ENCODE peak calls at places on chromosomes 6 and 20, in four cellular contexts. M is CD4-positive, CD25-positive, alpha-beta regulatory T cell; H is Peyer's patch; U is AG04450. N is an unnamed sample.

GRCh38 chr6:40956871-40957270 is 82.2 kb downstream of the UNC5CL start:
- DNase-seq in M (no peak), H (no peak), U (no peak), N (no peak)

GRCh38 chr6:52964318-52964717 is 30.8 kb downstream of the GSTA4 start:
- DNase-seq in M (no peak), H (no peak), U (no peak), N (no peak)

GRCh38 chr6:10411131-10411914 is 3.6 kb downstream of the TFAP2A start:
- DNase-seq in M (no peak), H (no peak), U (no peak), N (no peak)

GRCh38 chr6:21220271-21220987 is 373.1 kb upstream of the SOX4 start:
- DNase-seq in M (no peak), H (no peak), U (no peak), N (no peak)

GRCh38 chr20:34942301-34942700 is 13.3 kb downstream of the GSS start:
- DNase-seq in M (no peak), H (no peak), U (no peak), N (no peak)

GRCh38 chr6:35790683-35791082 is 6.4 kb downstream of the CLPS start:
- DNase-seq in M (no peak), H (no peak), U (no peak), N (no peak)

GRCh38 chr6:131368077-131368911 is 204.7 kb upstream of the ARG1 start:
- DNase-seq in M (no peak), H (no peak), U (no peak), N (no peak)

GRCh38 chr20:6075428-6076219 is 21.8 kb upstream of the LRRN4 start:
- DNase-seq in M (no peak), H (no peak), U (no peak), N (no peak)

GRCh38 chr6:145547596-145548325 is 187.6 kb downstream of the EPM2A start:
- DNase-seq in M (no peak), H (no peak), U (no peak), N (no peak)

GRCh38 chr6:19472850-19473249 is 364.3 kb upstream of the ID4 start:
- DNase-seq in M (no peak), H (no peak), U (no peak), N (no peak)

GRCh38 chr6:109381007-109381746 is 1.1 kb downstream of the CD164 start:
- DNase-seq in M (no peak), H (no peak), U (no peak), N (no peak)

GRCh38 chr20:14637441-14637840 is 300.0 kb upstream of the FLRT3 start:
- DNase-seq in M (no peak), H (no peak), U (no peak), N (no peak)

GRCh38 chr6:107603029-107603428 is 113.1 kb downstream of the SOBP start:
- DNase-seq in M (no peak), H (no peak), U (no peak), N (no peak)

GRCh38 chr6:3109755-3110154 is 8.8 kb upstream of the BPHL start:
- DNase-seq in M (no peak), H (no peak), U (no peak), N (no peak)

GRCh38 chr20:44745560-44746366 is at the start of gene KCNK15:
- DNase-seq in M (no peak), H (no peak), U (no peak), N (no peak)

GRCh38 chr20:51542894-51543788 is 622 bp upstream of the NFATC2 start:
- DNase-seq in M (no peak), H (no peak), U (no peak), N (no peak)

GRCh38 chr20:5825136-5825719 is 75.0 kb downstream of the SHLD1 start:
- DNase-seq in M (no peak), H (no peak), U (no peak), N (no peak)

GRCh38 chr6:68726307-68726706 is 91.2 kb downstream of the ADGRB3 start:
- DNase-seq in M (no peak), H (no peak), U (no peak), N (no peak)

GRCh38 chr6:159077123-159077522 is 32.3 kb upstream of the TAGAP start:
- DNase-seq in M (no peak), H (no peak), U (no peak), N (no peak)

GRCh38 chr6:162358625-162359024 is 368.9 kb downstream of the PRKN start:
- DNase-seq in M (no peak), H (no peak), U (no peak), N (no peak)

GRCh38 chr20:2873747-2874041 is 413 bp downstream of the PTPRA start:
- DNase-seq in M (peak), H (no peak), U (no peak), N (no peak)

GRCh38 chr6:143232849-143233248 is 172.2 kb downstream of the AIG1 start:
- DNase-seq in M (no peak), H (no peak), U (no peak), N (no peak)

GRCh38 chr6:31490115-31490873 is 7.7 kb upstream of the MICB start:
- DNase-seq in M (no peak), H (no peak), U (no peak), N (no peak)

GRCh38 chr6:31497595-31498476 is at the start of gene MICB:
- DNase-seq in M (peak), H (peak), U (no peak), N (peak)

GRCh38 chr6:31493875-31494694 is 3.9 kb upstream of the MICB start:
- DNase-seq in M (peak), H (peak), U (no peak), N (no peak)

GRCh38 chr6:31498748-31499147 is 803 bp downstream of the MICB start:
- DNase-seq in M (no peak), H (no peak), U (no peak), N (no peak)

DNA sequence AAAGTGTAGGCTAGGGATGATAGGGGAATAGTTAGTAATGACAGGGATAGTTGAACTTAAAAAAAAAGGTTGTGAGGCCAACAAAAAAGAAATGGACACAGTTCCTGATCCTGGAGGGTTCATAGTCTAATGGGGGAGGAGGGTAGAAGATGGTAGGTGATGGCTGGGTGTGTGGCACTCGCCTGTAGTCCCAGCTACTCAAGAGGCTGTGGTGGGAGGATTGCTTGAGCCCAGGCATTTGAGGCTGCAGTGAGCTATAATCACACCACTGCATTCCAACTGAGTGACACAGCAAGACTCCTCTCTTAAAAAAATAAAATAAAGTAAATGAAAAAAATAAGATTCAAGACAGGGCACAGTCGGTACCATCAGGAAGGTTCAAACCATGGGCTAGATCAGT is 2.4 kb upstream of the MICB start:
- DNase-seq in M (no peak), H (no peak), U (no peak), N (no peak)
- H3K4me3 ChIP-seq in M (peak), H (peak), U (peak), N (peak)

DNA sequence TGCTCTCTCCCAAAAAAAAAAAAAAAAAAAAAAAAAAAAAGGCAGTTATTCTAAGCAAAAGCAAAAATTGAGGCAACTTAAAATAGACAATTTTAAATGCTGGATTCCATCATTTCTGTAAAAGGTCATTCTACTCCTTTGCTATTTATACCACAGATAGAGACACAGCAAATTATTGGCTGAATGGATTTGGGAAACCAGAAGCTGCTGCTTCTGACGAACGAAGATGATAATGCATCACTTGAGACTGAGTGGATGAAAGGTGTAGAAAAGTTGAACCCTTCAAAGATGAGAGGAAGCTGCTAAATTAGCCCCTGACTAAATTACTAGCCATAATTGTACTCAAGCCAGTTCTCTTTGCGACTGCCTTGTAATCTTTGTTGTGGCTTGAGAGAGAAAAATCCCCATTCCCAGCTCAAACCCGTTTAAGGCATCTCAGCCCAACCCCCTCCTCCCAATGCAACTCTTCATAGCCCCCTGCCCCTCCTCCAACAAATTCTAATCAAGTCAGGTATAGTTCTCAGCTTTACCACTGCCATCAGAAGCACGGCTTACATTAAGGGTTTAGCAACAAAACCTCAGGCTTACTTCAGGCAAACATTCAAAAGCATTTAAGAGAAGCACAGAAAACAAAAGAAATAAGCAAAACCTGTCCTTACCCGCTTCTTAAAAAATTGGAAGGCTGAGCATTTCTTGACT is 1.0 kb downstream of the SGK1 start:
- DNase-seq in M (no peak), H (no peak), U (no peak), N (no peak)
- H3K4me3 ChIP-seq in M (peak), H (no peak), U (peak), N (peak)

DNA sequence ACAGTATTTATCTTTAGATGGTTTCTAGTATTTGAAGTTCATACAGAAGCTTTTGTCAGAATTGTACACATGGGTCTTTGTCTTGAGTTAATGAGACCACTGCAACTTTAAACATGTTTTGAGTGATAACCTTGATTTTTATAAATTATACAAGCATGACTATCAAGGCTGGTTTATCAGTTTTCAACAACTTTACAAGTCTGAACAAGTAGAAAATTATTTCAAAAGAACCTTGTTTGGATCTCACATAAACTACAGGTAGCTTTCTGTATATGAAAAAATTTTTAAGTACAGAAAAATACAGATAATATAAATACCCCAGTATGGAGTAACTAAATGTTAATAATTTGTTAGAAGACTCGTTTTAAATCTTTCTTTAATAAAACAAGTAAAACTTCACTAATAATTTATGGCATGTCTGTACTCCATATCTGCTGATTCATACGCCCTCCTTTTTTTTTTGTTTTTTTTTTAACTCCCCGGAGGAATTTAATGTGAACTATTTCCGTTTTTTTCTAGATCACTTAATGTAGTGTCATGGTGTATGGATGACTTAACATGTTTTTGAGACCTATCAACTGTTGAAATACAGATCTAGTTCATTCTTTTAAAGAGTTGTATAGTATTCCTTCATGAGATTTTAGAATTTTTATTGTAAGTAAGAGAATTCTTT is 18.3 kb downstream of the VAPB start:
- DNase-seq in M (no peak), H (no peak), U (no peak), N (no peak)
- H3K4me3 ChIP-seq in M (peak), H (no peak), U (no peak), N (no peak)

GRCh38 chr20:54108817-54109216 is 38.4 kb upstream of the BCAS1 start:
- DNase-seq in M (no peak), H (no peak), U (no peak), N (no peak)
- H3K4me3 ChIP-seq in M (no peak), H (no peak), U (no peak), N (no peak)

GRCh38 chr6:160239929-160240690 is 18.5 kb downstream of the SLC22A2 start:
- DNase-seq in M (no peak), H (no peak), U (no peak), N (no peak)
- H3K4me3 ChIP-seq in M (no peak), H (no peak), U (no peak), N (no peak)

GRCh38 chr6:163944897-163945296 is 530.4 kb downstream of the QKI start:
- DNase-seq in M (no peak), H (no peak), U (no peak), N (no peak)

GRCh38 chr6:163942790-163943189 is 528.3 kb downstream of the QKI start:
- DNase-seq in M (no peak), H (no peak), U (no peak), N (no peak)

GRCh38 chr6:163941471-163941980 is 527.0 kb downstream of the QKI start:
- DNase-seq in M (no peak), H (no peak), U (no peak), N (no peak)

GRCh38 chr6:163945813-163946212 is 531.3 kb downstream of the QKI start:
- DNase-seq in M (no peak), H (no peak), U (no peak), N (no peak)

GRCh38 chr6:163943647-163944395 is 529.3 kb downstream of the QKI start:
- DNase-seq in M (no peak), H (no peak), U (no peak), N (no peak)
- H3K4me3 ChIP-seq in M (no peak), H (no peak), U (no peak), N (peak)

N was measured in skeletal muscle cell.